ENCODE peak calls at places on chromosomes 11 and 22, in seven cellular contexts. L is A172; D is body of pancreas; Q is K562; V is stimulated activated CD4-positive, alpha-beta T cell treated with anti-CD3 and anti-CD28 coated beads, Interleukin-15, amount 100 ng/mL, for 1 hour; N is activated CD8-positive, alpha-beta memory T cell treated with anti-CD3 and anti-CD28 coated beads for 48 hours; G is NCI-H1436. B is an unnamed sample.

GRCh38 chr11:64632237-64632636 is 41.2 kb downstream of the SLC22A12 start:
- DNase-seq in L (no peak), D (no peak), Q (no peak), V (no peak), N (no peak), G (no peak), B (no peak)

GRCh38 chr11:36213050-36213840 is 76.0 kb downstream of the COMMD9 start:
- DNase-seq in L (no peak), D (no peak), Q (no peak), V (no peak), N (no peak), G (no peak), B (no peak)

GRCh38 chr11:23778971-23779370 is 717.9 kb upstream of the LUZP2 start:
- DNase-seq in L (peak; percentile 22), D (no peak), Q (no peak), V (no peak), N (no peak), G (no peak), B (no peak)

GRCh38 chr11:67482275-67482735 is 521 bp upstream of the AIP start:
- DNase-seq in L (no peak), D (no peak), Q (no peak), V (no peak), N (no peak), G (no peak), B (no peak)

GRCh38 chr22:26164174-26164573 is 5.1 kb upstream of the SEZ6L start:
- DNase-seq in L (no peak), D (no peak), Q (no peak), V (no peak), N (no peak), G (no peak), B (no peak)

GRCh38 chr22:19806213-19807160 is 45.9 kb downstream of the TBX1 start:
- DNase-seq in L (peak; percentile 66), D (peak; percentile 12), Q (peak; percentile 100), V (no peak), N (no peak), G (peak; percentile 46), B (no peak)

GRCh38 chr11:128893578-128894295 is 2.6 kb downstream of the KCNJ5 start:
- DNase-seq in L (no peak), D (peak; percentile 35), Q (no peak), V (no peak), N (no peak), G (no peak), B (no peak)

GRCh38 chr11:76838422-76839068 is 22.2 kb upstream of the ACER3 start:
- DNase-seq in L (peak; percentile 21), D (no peak), Q (peak; percentile 68), V (no peak), N (no peak), G (no peak), B (no peak)

GRCh38 chr11:129374993-129375721 is 491 bp upstream of the BARX2 start:
- DNase-seq in L (no peak), D (peak; percentile 66), Q (no peak), V (no peak), N (no peak), G (no peak), B (no peak)

GRCh38 chr11:3049430-3050243 is 7.6 kb downstream of the CARS1 start:
- DNase-seq in L (peak; percentile 97), D (peak; percentile 81), Q (no peak), V (peak; percentile 21), N (peak; percentile 39), G (no peak), B (peak; percentile 73)

GRCh38 chr11:96520939-96521338 is 131.1 kb downstream of the JRKL start:
- DNase-seq in L (peak; percentile 21), D (no peak), Q (no peak), V (no peak), N (no peak), G (no peak), B (no peak)

GRCh38 chr11:34380696-34381095 is 22.9 kb upstream of the ABTB2 start:
- DNase-seq in L (peak; percentile 81), D (no peak), Q (no peak), V (no peak), N (no peak), G (no peak), B (no peak)

GRCh38 chr11:60756307-60757032 is at the start of gene MS4A15:
- DNase-seq in L (peak; percentile 42), D (peak; percentile 57), Q (peak; percentile 66), V (no peak), N (no peak), G (no peak), B (no peak)

B was measured in stimulated activated effector memory CD8-positive, alpha-beta T cell treated with anti-CD3 and anti-CD28 coated beads, Interleukin-12 subunit alpha, Interleukin-12 subunit beta, amount 100 ng/mL, for 72 hours.